ENCODE peak calls at places on chromosomes 4 and X, in four cellular contexts. M is GM23248, O is mammary epithelial cell, Z is keratinocyte. R is an unnamed sample.

GRCh38 chrX:39377171-39377570 is 575.9 kb downstream of the MID1IP1 start:
- DNase-seq in O (no peak), M (no peak), Z (no peak), R (no peak)

GRCh38 chrX:143306991-143307965 is 210.0 kb downstream of the SPANXN3 start:
- DNase-seq in M (no peak), Z (no peak), O (no peak), R (no peak)

GRCh38 chr4:44701037-44701436 is 22.8 kb downstream of the GUF1 start:
- DNase-seq in M (no peak), Z (no peak), O (no peak), R (no peak)

GRCh38 chr4:154004028-154004427 is 215.1 kb upstream of the SFRP2 start:
- DNase-seq in O (no peak), Z (no peak), M (peak), R (peak)

GRCh38 chr4:38489924-38490639 is 173.9 kb upstream of the KLF3 start:
- DNase-seq in Z (no peak), O (peak), M (peak), R (peak)

GRCh38 chrX:39195156-39195555 is 393.9 kb downstream of the MID1IP1 start:
- DNase-seq in M (no peak), O (no peak), Z (no peak), R (no peak)

GRCh38 chr4:15702941-15703403 is at the start of gene BST1:
- DNase-seq in Z (no peak), M (peak), O (peak), R (peak)

GRCh38 chrX:19599253-19599652 is 83.9 kb upstream of the MAP3K15 start:
- DNase-seq in M (no peak), Z (no peak), O (no peak), R (no peak)

GRCh38 chr4:119755599-119755998 is 127.0 kb upstream of the PDE5A start:
- DNase-seq in Z (no peak), O (no peak), M (no peak), R (peak)

GRCh38 chr4:55075823-55076418 is 49.5 kb downstream of the KDR start:
- DNase-seq in M (no peak), Z (no peak), O (no peak), R (peak)

GRCh38 chr4:75287738-75288517 is 226.3 kb downstream of the RCHY1 start:
- DNase-seq in M (no peak), O (no peak), Z (no peak), R (no peak)
- H3K9ac ChIP-seq in M (no peak), O (no peak), Z (no peak), R (no peak)

GRCh38 chr4:4387531-4388311 is 819 bp downstream of the NSG1 start:
- DNase-seq in Z (no peak), M (peak), O (no peak), R (no peak)
- TF ChIP-seq EZH2 in Z (peak), M (no peak), O (no peak), R (peak)

DNA sequence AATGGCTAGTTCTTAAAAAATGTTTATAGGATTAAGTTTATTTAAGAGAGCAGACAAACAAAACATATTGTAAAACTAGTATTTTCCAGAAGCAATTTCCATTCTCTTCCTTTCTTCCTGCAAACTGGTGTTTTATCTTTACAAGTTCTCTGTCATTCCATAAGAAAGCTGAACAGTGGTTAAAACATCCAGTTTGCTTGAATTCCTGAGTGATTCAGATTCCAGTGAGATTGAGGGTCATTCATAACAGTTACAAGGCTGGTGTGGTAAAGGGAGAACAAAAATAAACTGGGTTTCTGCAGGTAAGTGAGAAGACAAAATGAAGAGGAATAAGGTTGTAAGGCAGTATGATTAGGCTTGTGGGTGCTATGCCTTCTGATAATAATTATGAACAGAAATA is 544.8 kb upstream of the DIPK2B start:
- DNase-seq in O (no peak), M (peak), Z (no peak), R (peak)
- H3K9ac ChIP-seq in O (no peak), M (peak), Z (no peak), R (no peak)

GRCh38 chrX:137565921-137566745 is at the start of gene ZIC3:
- DNase-seq in O (no peak), M (peak), Z (no peak), R (peak)

GRCh38 chrX:137565318-137565904 is 516 bp upstream of the ZIC3 start:
- DNase-seq in Z (no peak), M (no peak), O (no peak), R (no peak)

GRCh38 chrX:137568741-137569469 is 3.0 kb downstream of the ZIC3 start:
- DNase-seq in M (peak), O (no peak), Z (no peak), R (no peak)

GRCh38 chrX:137567474-137568232 is 1.7 kb downstream of the ZIC3 start:
- DNase-seq in M (peak), O (no peak), Z (no peak), R (no peak)

DNA sequence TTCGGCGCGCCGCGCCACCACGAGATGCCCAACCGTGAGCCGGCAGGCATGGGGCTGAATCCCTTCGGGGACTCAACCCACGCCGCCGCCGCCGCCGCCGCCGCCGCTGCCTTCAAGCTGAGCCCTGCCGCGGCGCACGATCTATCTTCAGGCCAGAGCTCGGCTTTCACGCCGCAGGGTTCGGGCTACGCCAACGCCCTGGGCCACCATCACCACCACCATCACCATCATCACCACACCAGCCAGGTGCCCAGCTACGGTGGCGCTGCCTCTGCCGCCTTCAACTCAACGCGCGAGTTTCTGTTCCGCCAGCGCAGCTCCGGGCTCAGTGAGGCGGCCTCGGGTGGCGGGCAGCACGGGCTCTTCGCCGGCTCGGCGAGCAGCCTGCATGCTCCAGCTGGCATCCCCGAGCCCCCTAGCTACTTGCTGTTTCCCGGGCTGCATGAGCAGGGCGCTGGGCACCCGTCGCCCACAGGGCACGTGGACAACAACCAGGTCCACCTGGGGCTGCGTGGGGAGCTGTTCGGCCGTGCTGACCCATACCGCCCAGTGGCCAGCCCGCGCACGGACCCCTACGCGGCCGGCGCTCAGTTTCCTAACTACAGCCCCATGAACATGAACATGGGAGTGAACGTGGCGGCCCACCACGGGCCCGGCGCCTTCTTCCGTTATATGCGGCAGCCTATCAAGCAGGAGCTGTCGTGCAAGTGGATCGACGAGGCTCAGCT is 983 bp downstream of the ZIC3 start:
- DNase-seq in Z (no peak), O (no peak), M (peak), R (no peak)
- TF ChIP-seq EZH2 in Z (no peak), O (no peak), M (no peak), R (peak)

DNA sequence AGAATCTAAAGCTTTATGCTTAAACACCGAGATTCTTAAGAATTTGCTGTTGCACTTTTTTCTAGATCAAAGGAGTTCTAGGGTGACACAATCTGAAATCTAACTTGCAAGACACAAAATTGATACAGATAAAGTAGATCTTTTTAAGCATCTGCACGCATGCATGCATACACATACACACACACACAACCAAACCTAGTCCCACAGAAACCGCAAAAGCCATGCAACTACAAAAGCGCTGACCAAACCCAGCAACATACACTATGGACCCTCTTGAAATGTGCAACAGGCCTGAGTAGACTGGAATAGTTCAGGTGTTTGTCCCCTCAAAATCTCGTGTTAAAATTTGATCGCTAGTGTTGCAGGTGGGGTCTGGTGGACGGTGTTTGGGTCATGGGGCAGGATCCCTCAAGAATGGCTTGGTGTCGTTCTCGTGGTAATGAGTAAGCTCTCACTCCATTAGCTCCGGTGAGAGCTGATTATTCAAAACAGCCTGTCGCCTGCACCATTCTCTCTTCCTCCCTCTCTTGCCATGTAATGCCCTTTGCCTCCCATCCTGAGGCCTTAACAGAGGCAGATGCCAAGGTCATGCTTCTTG is 52.7 kb downstream of the IRF2 start:
- DNase-seq in Z (no peak), O (no peak), M (no peak), R (no peak)
- H3K9ac ChIP-seq in Z (no peak), O (no peak), M (no peak), R (no peak)

GRCh38 chr4:42398448-42399355 is 1.4 kb downstream of the SHISA3 start:
- DNase-seq in Z (no peak), O (no peak), M (no peak), R (no peak)

GRCh38 chr4:42397256-42397634 is at the start of gene SHISA3:
- DNase-seq in M (peak), O (no peak), Z (no peak), R (no peak)

GRCh38 chr4:42397635-42398447 is 553 bp downstream of the SHISA3 start:
- DNase-seq in Z (no peak), O (peak), M (peak), R (peak)

GRCh38 chr4:42395595-42395994 is 1.7 kb upstream of the SHISA3 start:
- DNase-seq in Z (no peak), M (no peak), O (no peak), R (no peak)

DNA sequence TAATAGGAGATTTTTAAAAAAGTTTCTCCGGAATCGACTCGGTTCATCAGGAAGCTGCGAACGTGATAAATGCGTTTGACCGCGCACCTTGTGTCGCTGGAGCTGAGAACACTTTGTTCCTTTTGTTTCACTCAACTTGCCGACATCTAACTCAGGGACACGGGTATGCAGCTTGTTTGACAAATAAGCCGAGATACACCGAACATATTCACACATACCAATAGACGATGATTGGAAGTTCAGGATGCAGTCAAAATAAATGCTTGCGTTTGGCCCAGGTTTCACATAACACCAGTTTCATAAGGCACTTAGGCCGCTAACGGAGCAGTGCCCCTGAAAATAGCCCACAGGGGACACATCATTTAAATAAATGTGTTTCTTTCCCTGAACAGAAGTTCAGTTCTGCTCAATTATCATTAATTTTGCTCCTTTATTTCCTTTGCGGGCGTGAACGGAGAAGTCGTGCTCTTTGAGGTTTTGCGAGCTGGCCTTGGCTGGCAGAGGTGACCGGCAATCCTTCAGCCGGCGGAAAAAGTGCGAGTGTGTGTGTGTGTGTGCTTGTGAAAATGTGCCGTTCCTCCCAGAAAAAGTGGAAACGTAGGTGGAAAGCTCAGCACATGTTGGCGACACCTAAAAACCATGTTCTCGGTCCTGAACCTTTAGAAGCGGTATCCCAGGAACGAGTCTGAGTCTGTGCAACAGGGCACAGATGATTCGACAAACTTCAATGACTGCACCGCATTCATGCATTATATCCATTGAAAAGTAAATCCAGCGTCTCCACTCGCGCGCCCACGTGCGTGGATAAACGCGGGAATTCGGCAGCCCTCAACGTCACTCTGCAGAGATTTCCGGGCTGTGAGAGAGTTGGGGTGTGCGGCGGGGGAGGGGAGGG is 680 bp upstream of the SHISA3 start:
- DNase-seq in M (peak), O (no peak), Z (no peak), R (no peak)
- TF ChIP-seq EZH2 in M (no peak), O (peak), Z (peak), R (peak)

DNA sequence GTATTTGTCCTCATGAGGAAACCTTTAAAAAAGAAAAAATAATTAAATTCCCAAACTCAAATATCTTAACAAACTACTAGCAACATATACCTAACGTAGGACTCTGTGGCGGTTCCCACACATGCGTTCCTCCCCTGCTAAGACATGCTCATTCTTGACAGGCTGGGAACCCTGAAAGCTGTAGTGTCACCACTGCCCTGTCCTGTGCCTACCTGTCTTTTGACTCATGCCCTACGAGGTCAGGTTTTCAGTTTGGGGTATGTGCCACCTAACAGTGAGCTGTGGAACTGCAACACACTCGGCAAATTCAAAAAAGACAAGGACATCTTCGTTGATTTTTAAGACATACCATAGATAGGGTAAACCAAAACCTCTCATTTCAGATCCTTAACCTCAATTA is 17.8 kb downstream of the IDS start:
- DNase-seq in O (peak), M (no peak), Z (no peak), R (no peak)
- H3K9ac ChIP-seq in O (no peak), M (no peak), Z (no peak), R (no peak)

DNA sequence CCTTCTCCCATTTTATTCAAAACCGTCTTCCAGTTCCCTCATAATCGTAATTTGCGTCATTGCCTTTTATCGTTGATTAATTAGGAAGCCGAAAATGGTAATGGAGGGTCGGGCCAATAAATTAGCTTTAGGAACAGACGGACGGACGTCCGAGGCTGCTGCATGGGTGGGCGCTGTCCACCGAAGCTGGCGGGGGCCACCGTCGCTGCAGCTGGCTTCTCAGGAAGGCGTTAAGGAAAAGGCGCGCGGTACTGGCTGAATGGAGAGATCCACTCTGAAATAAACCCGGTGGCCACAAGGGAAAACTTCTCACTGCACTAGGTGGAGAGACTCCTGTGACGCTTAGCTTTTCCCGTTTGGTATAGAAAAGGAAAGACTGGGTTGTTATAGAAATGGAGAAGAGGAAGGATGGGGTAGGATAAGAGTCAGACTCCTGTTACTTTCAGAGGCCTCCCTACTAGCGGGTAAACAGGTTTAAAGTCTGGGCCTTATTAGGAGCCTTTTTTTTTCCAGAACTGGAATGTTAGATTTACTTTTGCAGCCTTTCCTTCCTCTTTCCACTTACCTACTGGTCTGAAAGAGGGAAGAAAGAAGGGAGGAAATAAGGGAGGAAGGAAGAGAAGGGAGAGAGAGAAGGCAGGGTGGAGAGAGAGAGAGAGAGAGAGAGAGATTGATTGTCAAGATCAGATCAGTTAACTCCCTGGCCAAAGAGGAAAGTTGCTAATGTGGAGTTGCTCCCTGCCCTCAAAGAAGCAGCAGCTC is 11.3 kb upstream of the PRDM8 start:
- DNase-seq in Z (no peak), O (no peak), M (peak), R (no peak)
- TF ChIP-seq EZH2 in Z (no peak), O (no peak), M (no peak), R (no peak)

GRCh38 chrX:154529206-154529612 is 13.2 kb upstream of the FAM3A start:
- DNase-seq in Z (no peak), M (no peak), O (no peak), R (no peak)
- H3K9ac ChIP-seq in Z (no peak), M (no peak), O (no peak), R (no peak)

GRCh38 chr4:25031077-25031606 is 396 bp upstream of the LGI2 start:
- DNase-seq in M (peak), O (no peak), Z (no peak), R (peak)
- TF ChIP-seq EZH2 in M (no peak), O (peak), Z (peak), R (peak)